ENCODE peak calls at places on chromosome 6, in five cellular contexts. Q, J, I, F and K are unnamed samples.

GRCh38 chr6:36757206-36757605 is 59.6 kb downstream of the RAB44 start:
- DNase-seq in I (no peak), F (no peak), Q (no peak), J (no peak), K (no peak)

GRCh38 chr6:139145661-139146060 is 10.8 kb downstream of the HECA start:
- DNase-seq in J (no peak), I (no peak), Q (no peak), F (no peak), K (no peak)

GRCh38 chr6:42441059-42441471 is 10.7 kb downstream of the TRERF1 start:
- DNase-seq in Q (no peak), I (no peak), J (no peak), F (no peak), K (no peak)

GRCh38 chr6:154989457-154989856 is 5.7 kb upstream of the TIAM2 start:
- DNase-seq in J (no peak), F (no peak), I (no peak), Q (no peak), K (no peak)

GRCh38 chr6:37172991-37173572 is 3.1 kb downstream of the PIM1 start:
- DNase-seq in Q (no peak), I (no peak), F (no peak), J (no peak), K (no peak)

GRCh38 chr6:98467902-98468301 is 366.5 kb upstream of the POU3F2 start:
- DNase-seq in Q (no peak), F (no peak), I (no peak), J (no peak), K (no peak)

GRCh38 chr6:125742433-125743120 is 6.9 kb upstream of the HEY2 start:
- DNase-seq in J (no peak), I (no peak), F (no peak), Q (no peak), K (no peak)

GRCh38 chr6:87941556-87942358 is 105.9 kb upstream of the SPACA1 start:
- DNase-seq in Q (no peak), F (no peak), J (no peak), I (no peak), K (no peak)

GRCh38 chr6:67535946-67536345 is 1099.1 kb upstream of the ADGRB3 start:
- DNase-seq in Q (no peak), F (no peak), I (no peak), J (no peak), K (no peak)

GRCh38 chr6:12865782-12866181 is 149.2 kb downstream of the PHACTR1 start:
- DNase-seq in Q (no peak), I (no peak), J (no peak), F (no peak), K (no peak)

GRCh38 chr6:84107495-84107894 is 73.9 kb downstream of the MRAP2 start:
- DNase-seq in Q (no peak), J (no peak), F (no peak), I (no peak), K (no peak)

GRCh38 chr6:20291764-20292227 is 79.5 kb upstream of the MBOAT1 start:
- DNase-seq in J (peak; percentile 55), I (peak; percentile 12), Q (peak; percentile 82), F (peak; percentile 16), K (peak; percentile 74)

GRCh38 chr6:128358111-128358780 is 162.2 kb downstream of the PTPRK start:
- DNase-seq in Q (no peak), I (no peak), J (no peak), F (no peak), K (no peak)

GRCh38 chr6:169253341-169253740 is 305 bp downstream of the THBS2 start:
- DNase-seq in F (no peak), I (no peak), Q (no peak), J (no peak), K (no peak)

GRCh38 chr6:125099211-125100017 is 54.2 kb upstream of the TPD52L1 start:
- DNase-seq in J (peak; percentile 57), Q (peak; percentile 40), F (no peak), I (no peak), K (peak; percentile 41)

DNA sequence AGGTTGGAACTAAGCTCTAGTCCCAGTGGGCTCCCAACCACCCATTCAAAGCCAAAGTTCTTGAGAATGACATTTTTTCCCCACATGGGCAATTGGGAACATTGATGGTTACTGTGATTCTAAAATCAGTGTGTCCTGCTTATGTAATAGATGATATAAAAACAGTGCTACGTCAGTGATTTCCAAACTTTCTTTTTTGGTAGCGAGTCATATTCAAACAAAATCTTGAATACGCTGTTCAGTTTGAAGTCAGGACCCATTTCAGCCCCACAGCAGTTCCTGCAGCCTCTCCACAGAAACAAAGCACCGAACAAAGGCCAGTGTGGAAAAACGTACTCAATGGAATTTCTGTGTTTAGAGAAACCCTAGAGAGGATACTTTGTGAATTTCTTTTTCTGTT is 170.0 kb upstream of the OLIG3 start:
- DNase-seq in F (no peak), Q (no peak), I (no peak), J (no peak), K (no peak)
- TF ChIP-seq CTCF in F (no peak), Q (no peak), I (no peak), J (no peak), K (no peak)

DNA sequence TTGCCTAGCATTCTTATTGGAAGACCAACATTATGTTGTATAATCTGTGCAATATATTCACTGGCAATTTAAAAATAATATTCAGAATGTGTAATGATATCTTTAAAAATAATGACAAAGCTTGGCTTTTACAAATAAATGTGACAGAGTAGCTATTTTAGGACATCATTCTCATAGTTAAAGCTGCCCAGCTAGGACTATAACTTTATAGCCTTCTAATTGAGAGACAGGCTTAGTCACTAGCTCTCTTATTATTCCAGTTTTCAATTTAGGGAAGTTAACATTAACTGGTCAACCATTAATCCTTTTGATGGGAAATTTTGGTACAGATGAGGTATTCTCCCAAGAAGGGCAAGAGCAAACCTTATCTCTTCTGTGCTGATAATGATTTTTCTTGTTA is 197.3 kb downstream of the CLVS2 start:
- DNase-seq in Q (no peak), F (no peak), J (no peak), I (no peak), K (no peak)
- H3K36me3 ChIP-seq in Q (no peaks in the 10 kb centered on the region), F (no peaks in the 10 kb centered on the region), J (peaks cover 17% of the 10 kb centered on the region), I (no peaks in the 10 kb centered on the region), K (no peaks in the 10 kb centered on the region)

GRCh38 chr6:142822882-142823578 is 121.9 kb downstream of the HIVEP2 start:
- DNase-seq in Q (no peak), I (no peak), J (peak; percentile 34), F (no peak), K (no peak)
- TF ChIP-seq CTCF in Q (no peak), I (no peak), J (peak; percentile 34), F (no peak), K (no peak)

DNA sequence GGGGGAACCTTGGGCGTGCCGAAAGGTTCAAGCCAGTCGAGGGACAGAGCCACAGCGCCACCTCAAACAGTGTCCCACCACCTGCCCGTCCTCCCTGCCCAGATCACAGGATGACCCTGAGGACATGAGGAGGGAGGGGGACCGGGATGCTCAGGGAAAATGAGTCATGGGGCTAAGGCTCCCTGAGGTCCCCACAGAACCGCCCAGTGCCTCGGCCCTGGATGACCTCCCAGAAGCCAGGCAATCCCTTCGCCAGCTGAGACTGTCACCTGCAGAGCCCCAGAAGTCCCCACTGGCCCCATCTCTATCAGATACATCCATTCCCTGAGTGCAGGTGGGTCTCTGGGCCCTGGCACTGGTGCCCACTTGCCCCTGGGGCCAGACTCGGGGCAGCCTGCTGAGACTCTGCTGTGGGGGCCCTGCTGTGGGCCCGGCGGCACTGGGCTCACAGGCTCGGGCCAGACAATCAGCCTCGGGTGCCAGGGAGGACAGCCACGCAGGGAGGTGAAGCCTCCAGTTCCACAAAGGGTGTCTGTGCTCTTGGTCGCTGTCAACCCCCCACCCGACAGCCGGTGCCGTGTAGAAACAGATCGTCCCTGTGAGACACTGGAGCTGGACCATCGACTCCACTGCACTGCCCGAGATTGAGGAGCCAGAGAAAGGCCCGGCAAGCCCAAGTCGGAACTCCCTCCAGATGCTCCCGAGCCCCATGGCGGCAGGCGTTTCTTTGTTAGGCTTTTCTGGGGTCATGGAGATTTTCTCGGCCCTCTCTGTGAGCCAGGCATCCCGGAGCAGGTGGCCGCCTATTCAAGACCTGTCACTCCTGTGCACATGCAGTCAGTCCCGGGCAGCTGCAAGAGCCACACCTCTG is 26.1 kb downstream of the PXDC1 start:
- DNase-seq in I (no peak), Q (no peak), J (no peak), F (no peak), K (no peak)
- H3K36me3 ChIP-seq in I (peaks cover 99% of the 10 kb centered on the region), Q (peaks cover 79% of the 10 kb centered on the region), J (peaks cover 42% of the 10 kb centered on the region), F (peaks cover 32% of the 10 kb centered on the region), K (peaks cover 14% of the 10 kb centered on the region)

GRCh38 chr6:167485186-167485978 is 160.5 kb downstream of the TTLL2 start:
- DNase-seq in Q (no peak), F (no peak), I (no peak), J (no peak), K (no peak)
- TF ChIP-seq CTCF in Q (peak; percentile 19), F (no peak), I (peak; percentile 68), J (peak; percentile 52), K (peak; percentile 26)

GRCh38 chr6:111687652-111688051 is 82.0 kb upstream of the TRAF3IP2 start:
- DNase-seq in Q (no peak), I (no peak), F (no peak), J (no peak), K (no peak)
- H3K36me3 ChIP-seq in Q (peaks cover 14% of the 10 kb centered on the region), I (peaks cover 8% of the 10 kb centered on the region), F (peaks cover 9% of the 10 kb centered on the region), J (no peaks in the 10 kb centered on the region), K (no peaks in the 10 kb centered on the region)